ENCODE peak calls at places on chromosomes 7 and 10, in four cellular contexts. E is cardiac muscle cell, W is activated T-helper 1 cell treated with Interleukin-2 at 50 U/mL for 16 hours, D is NCI-H1694 treated with DMSO at 0.1 percent for 48 hours. V is an unnamed sample.

GRCh38 chr7:158531661-158532060 is 56.0 kb downstream of the PTPRN2 start:
- DNase-seq in E (no peak), D (no peak), W (no peak), V (no peak)

GRCh38 chr10:78859769-78860168 is 209.0 kb upstream of the ZMIZ1 start:
- DNase-seq in W (no peak), D (no peak), E (no peak), V (no peak)

GRCh38 chr7:7895754-7896153 is 72.8 kb upstream of the GLCCI1 start:
- DNase-seq in D (peak; percentile 51), W (no peak), E (no peak), V (no peak)

GRCh38 chr7:132739271-132739955 is 163.1 kb upstream of the PLXNA4 start:
- DNase-seq in D (no peak), W (no peak), E (no peak), V (no peak)

GRCh38 chr7:113321201-113321600 is 202.8 kb upstream of the SMIM30 start:
- DNase-seq in D (no peak), E (no peak), W (no peak), V (no peak)

GRCh38 chr10:57807906-57808305 is 459.8 kb downstream of the IPMK start:
- DNase-seq in E (no peak), D (no peak), W (no peak), V (no peak)

GRCh38 chr7:86013662-86014061 is 630.0 kb upstream of the GRM3 start:
- DNase-seq in W (no peak), E (no peak), D (no peak), V (no peak)

GRCh38 chr10:129896231-129897150 is 67.6 kb downstream of the EBF3 start:
- DNase-seq in D (no peak), W (no peak), E (no peak), V (no peak)

GRCh38 chr7:141527076-141527475 is 24.1 kb upstream of the AGK start:
- DNase-seq in W (no peak), E (no peak), D (no peak), V (no peak)

GRCh38 chr7:28626191-28626590 is 213.9 kb downstream of the CREB5 start:
- DNase-seq in W (no peak), E (no peak), D (no peak), V (no peak)

GRCh38 chr7:101397243-101397642 is 34.6 kb downstream of the COL26A1 start:
- DNase-seq in D (no peak), E (no peak), W (no peak), V (no peak)

GRCh38 chr7:23604296-23604640 is 7.1 kb downstream of the CCDC126 start:
- DNase-seq in E (no peak), D (no peak), W (no peak), V (no peak)

GRCh38 chr7:47640215-47640739 is 58.4 kb upstream of the TNS3 start:
- DNase-seq in W (no peak), E (no peak), D (no peak), V (no peak)

GRCh38 chr10:35005868-35006267 is 84.3 kb downstream of the CUL2 start:
- DNase-seq in W (no peak), D (no peak), E (no peak), V (no peak)

GRCh38 chr10:89916481-89916880 is 215.1 kb downstream of the KIF20B start:
- DNase-seq in W (no peak), D (no peak), E (no peak), V (no peak)

GRCh38 chr7:22858640-22859561 is 36.3 kb upstream of the TOMM7 start:
- DNase-seq in D (no peak), E (no peak), W (no peak), V (no peak)

GRCh38 chr10:113616244-113617074 is 47.4 kb downstream of the NRAP start:
- DNase-seq in W (no peak), D (no peak), E (no peak), V (no peak)

GRCh38 chr10:29285624-29286051 is 3.2 kb upstream of the LYZL1 start:
- DNase-seq in D (no peak), E (no peak), W (no peak), V (no peak)

GRCh38 chr10:121598261-121599249 is at the start of gene FGFR2:
- DNase-seq in W (no peak), E (peak; percentile 96), D (peak; percentile 32), V (no peak)

V was measured in activated T-helper 9 cell treated with anti-CD3 and anti-CD28 coated beads, Interleukin-2, amount 50 U/mL, for 16 hours.